ENCODE peak calls at places on chromosomes 4 and X, in ten cellular contexts. T is A549, U is HepG2, C is Peyer's patch, Z is tibial nerve, M is breast epithelium, S is transverse colon, H is ovary, L is K562, Y is heart left ventricle. O is an unnamed sample. For H3K4me1, the result is how much of the 10 kb centered on the place peaks cover.

GRCh38 chrX:98956014-98956413 is 1454.1 kb downstream of the PCDH19 start:
- DNase-seq in T (no peak), U (no peak), C (no peak), Z (no peak), M (no peak), S (no peak), H (no peak), L (no peak), Y (no peak), O (no peak)

GRCh38 chr4:634599-634985 is 9.2 kb downstream of the PDE6B start:
- DNase-seq in T (no peak), U (no peak), C (no peak), Z (no peak), M (no peak), S (no peak), H (no peak), L (no peak), Y (no peak), O (no peak)

GRCh38 chr4:174217273-174218126 is 66.0 kb downstream of the FBXO8 start:
- DNase-seq in T (no peak), U (no peak), C (no peak), Z (no peak), M (no peak), S (no peak), H (peak), L (no peak), Y (peak), O (peak)

GRCh38 chrX:10393899-10394298 is 226.5 kb downstream of the MID1 start:
- DNase-seq in T (peak), U (peak), C (no peak), Z (no peak), M (no peak), S (no peak), H (no peak), L (no peak), Y (no peak), O (no peak)

GRCh38 chr4:156931267-156931666 is 40.3 kb downstream of the PDGFC start:
- DNase-seq in T (peak), U (peak), C (no peak), Z (no peak), M (peak), S (peak), H (no peak), L (no peak), Y (no peak), O (peak)

GRCh38 chr4:137360701-137361213 is 171.5 kb downstream of the PCDH18 start:
- DNase-seq in T (no peak), U (no peak), C (no peak), Z (no peak), M (no peak), S (no peak), H (no peak), L (no peak), Y (no peak), O (no peak)

GRCh38 chr4:8274772-8275241 is 5.3 kb downstream of the HTRA3 start:
- DNase-seq in T (no peak), U (no peak), C (peak), Z (peak), M (peak), S (peak), H (peak), L (peak), Y (peak), O (peak)

GRCh38 chr4:123555500-123556273 is 159.1 kb downstream of the SPRY1 start:
- DNase-seq in T (peak), U (peak), C (peak), Z (peak), M (peak), S (peak), H (peak), L (peak), Y (peak), O (peak)

GRCh38 chrX:17009856-17010650 is 63.6 kb downstream of the REPS2 start:
- DNase-seq in T (no peak), U (no peak), C (no peak), Z (no peak), M (no peak), S (peak), H (no peak), L (no peak), Y (no peak), O (no peak)

GRCh38 chr4:33063238-33063637 is 2343.1 kb downstream of the PCDH7 start:
- DNase-seq in T (no peak), U (no peak), C (no peak), Z (no peak), M (no peak), S (no peak), H (no peak), L (no peak), Y (no peak), O (no peak)

GRCh38 chr4:38164346-38164745 is 204.1 kb downstream of the PTTG2 start:
- DNase-seq in T (no peak), U (no peak), C (no peak), Z (no peak), M (no peak), S (no peak), H (no peak), L (no peak), Y (no peak), O (no peak)

GRCh38 chr4:124711469-124712416 is 789 bp downstream of the ANKRD50 start:
- DNase-seq in T (peak), U (peak), C (peak), Z (peak), M (peak), S (peak), H (no peak), L (peak), Y (peak), O (peak)

GRCh38 chr4:125801373-125801772 is 486.6 kb downstream of the FAT4 start:
- DNase-seq in T (no peak), U (no peak), C (no peak), Z (no peak), M (no peak), S (no peak), H (no peak), L (no peak), Y (no peak), O (no peak)

DNA sequence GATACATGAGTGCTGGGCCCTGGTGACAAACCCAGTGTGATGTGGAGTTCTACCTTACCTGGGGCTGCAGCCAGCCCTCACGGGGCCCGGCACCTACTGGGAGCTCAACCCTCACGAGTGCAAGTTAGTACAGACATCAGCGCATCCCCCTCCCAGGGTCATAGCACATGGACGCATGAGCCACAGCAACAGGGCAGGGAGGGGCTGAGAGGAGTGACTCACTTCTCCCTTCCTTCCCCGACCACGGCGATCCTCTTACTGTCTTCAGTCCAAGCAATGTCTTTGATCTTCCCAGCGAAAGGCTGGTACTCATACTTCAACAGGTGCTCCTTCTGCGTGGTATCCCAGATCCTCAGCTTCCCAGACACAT is 17.8 kb downstream of the WDR1 start:
- DNase-seq in T (no peak), U (no peak), C (no peak), Z (no peak), M (no peak), S (no peak), H (no peak), L (no peak), Y (no peak), O (peak)
- TF ChIP-seq POLR2A in T (no peak), U (no peak), C (no peak), Z (no peak), M (no peak), S (no peak), H (no peak), L (no peak), Y (no peak), O (peak)

DNA sequence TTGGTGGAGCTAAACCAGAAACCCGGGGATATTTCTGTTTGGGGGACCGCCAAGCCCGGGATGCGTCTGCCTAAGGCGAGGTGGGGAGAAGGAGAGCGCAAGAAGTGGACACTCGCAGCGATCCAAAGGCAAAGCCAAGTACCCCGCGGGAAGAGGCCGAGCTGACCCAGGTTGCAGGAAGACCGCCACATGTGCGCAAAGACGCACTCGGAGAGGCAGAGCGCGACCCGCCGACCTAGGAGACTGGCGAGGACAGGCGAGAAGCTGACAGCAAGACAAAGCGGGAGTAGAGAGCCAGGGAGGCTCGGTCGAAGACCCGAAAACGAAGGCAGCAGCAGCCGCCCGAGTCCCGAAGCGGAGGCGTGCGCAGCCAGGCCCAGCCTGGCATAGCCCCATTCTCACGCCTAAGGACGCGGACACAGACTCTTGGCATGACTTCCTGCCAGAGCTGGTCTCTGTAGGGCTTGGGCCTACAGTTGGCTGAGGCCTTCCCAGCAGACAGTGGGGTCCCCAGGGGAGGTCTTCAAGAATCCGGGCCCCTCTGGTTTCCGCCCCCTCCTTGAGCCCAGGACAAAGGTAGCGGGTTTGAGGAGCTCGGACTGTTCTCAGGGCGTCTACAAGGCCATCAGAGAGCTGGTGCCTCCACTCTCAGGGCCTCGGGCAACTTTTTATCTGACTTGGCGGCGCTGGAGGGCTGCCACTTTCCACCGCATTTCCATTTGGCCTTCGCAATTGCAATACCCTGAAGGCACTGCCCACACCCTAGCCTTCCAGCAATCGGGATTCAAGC is 49.8 kb upstream of the BCOR start:
- DNase-seq in T (no peak), U (no peak), C (no peak), Z (no peak), M (no peak), S (no peak), H (no peak), L (no peak), Y (no peak), O (peak)
- H3K4me1 ChIP-seq in T (under half), U (half or more), C (under half), Z (under half), M (under half), S (under half), H (under half), L (under half), Y (under half), O (under half)

GRCh38 chr4:7043521-7044414 is 596 bp downstream of the TADA2B start:
- DNase-seq in T (peak), U (no peak), C (peak), Z (no peak), M (no peak), S (peak), H (peak), L (peak), Y (peak), O (peak)
- TF ChIP-seq POLR2A in T (no peak), U (peak), C (peak), Z (no peak), M (no peak), S (peak), H (no peak), L (no peak), Y (no peak), O (peak)

GRCh38 chr4:139553751-139554670 is 2.0 kb downstream of the SETD7 start:
- DNase-seq in T (no peak), U (no peak), C (no peak), Z (no peak), M (no peak), S (no peak), H (no peak), L (no peak), Y (no peak), O (no peak)
- H3K4me1 ChIP-seq in T (half or more), U (under half), C (under half), Z (under half), M (under half), S (under half), H (under half), L (under half), Y (half or more), O (half or more)

DNA sequence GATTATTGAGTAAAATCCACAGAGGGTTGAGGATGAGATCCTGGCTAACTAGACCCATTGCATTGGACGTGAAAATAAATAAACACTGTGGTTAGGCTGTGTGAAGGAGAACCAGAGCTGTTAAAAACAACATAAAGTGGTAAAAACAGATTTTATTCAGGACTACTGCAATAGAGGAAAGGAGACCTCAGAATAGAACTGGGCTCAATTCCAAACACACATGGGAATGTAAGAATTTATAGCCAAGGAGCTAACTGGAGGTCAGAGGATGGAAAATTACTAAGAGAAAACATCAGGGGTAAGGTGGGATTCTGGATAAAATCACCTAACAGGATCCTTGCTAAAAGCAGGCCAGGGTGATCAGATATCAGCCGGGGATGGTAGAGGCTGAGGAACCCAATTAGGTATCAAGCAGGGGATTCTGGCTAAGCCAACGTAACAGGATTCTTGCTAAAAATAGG is 112.4 kb downstream of the RNF150 start:
- DNase-seq in T (no peak), U (no peak), C (no peak), Z (no peak), M (no peak), S (no peak), H (no peak), L (no peak), Y (no peak), O (no peak)
- TF ChIP-seq POLR2A in T (no peak), U (no peak), C (no peak), Z (no peak), M (no peak), S (no peak), H (no peak), L (no peak), Y (no peak), O (no peak)